ENCODE peak calls at places on chromosome 17, in five cellular contexts. V is H9, D is B cell, C is H54, G is cardiac septum. T is an unnamed sample.

GRCh38 chr17:804541-805435 is 22.6 kb downstream of the MRM3 start:
- DNase-seq in V (no peak), D (no peak), C (no peak), G (no peak), T (no peak)

GRCh38 chr17:64063766-64064224 is 43.4 kb upstream of the ICAM2 start:
- DNase-seq in V (peak), D (peak), C (no peak), G (peak), T (peak)

GRCh38 chr17:35740997-35741931 is 9.8 kb downstream of the RASL10B start:
- DNase-seq in V (peak), D (no peak), C (no peak), G (no peak), T (peak)

GRCh38 chr17:56269509-56269908 is 116.2 kb downstream of the ANKFN1 start:
- DNase-seq in V (no peak), D (no peak), C (no peak), G (no peak), T (no peak)

GRCh38 chr17:17156107-17156506 is 50.0 kb downstream of the PLD6 start:
- DNase-seq in V (no peak), D (no peak), C (no peak), G (no peak), T (no peak)

GRCh38 chr17:1087381-1088241 is 90.7 kb downstream of the TIMM22 start:
- DNase-seq in V (peak), D (no peak), C (peak), G (peak), T (peak)

GRCh38 chr17:57256708-57257112 is 387 bp downstream of the MSI2 start:
- DNase-seq in V (no peak), D (peak), C (peak), G (no peak), T (no peak)

GRCh38 chr17:9002236-9002609 is 19.1 kb upstream of the NTN1 start:
- DNase-seq in V (peak), D (no peak), C (no peak), G (no peak), T (no peak)

GRCh38 chr17:9195961-9196668 is 174.8 kb downstream of the NTN1 start:
- DNase-seq in V (peak), D (peak), C (no peak), G (no peak), T (peak)

GRCh38 chr17:62134397-62134796 is 69.3 kb upstream of the MED13 start:
- DNase-seq in V (no peak), D (no peak), C (peak), G (no peak), T (no peak)

GRCh38 chr17:67441052-67441738 is 64.1 kb downstream of the PITPNC1 start:
- DNase-seq in V (no peak), D (no peak), C (peak), G (no peak), T (no peak)

GRCh38 chr17:14919580-14920160 is 345.5 kb downstream of the PMP22 start:
- DNase-seq in V (no peak), D (no peak), C (no peak), G (no peak), T (no peak)

GRCh38 chr17:79413591-79413990 is 197.3 kb downstream of the RBFOX3 start:
- DNase-seq in V (no peak), D (no peak), C (no peak), G (no peak), T (no peak)

GRCh38 chr17:1484586-1485310 is 7.7 kb downstream of the MYO1C start:
- DNase-seq in V (peak), D (peak), C (peak), G (no peak), T (peak)

GRCh38 chr17:39870776-39871175 is 2.8 kb downstream of the ZPBP2 start:
- DNase-seq in V (no peak), D (no peak), C (no peak), G (no peak), T (no peak)

GRCh38 chr17:31510273-31511175 is 119.0 kb downstream of the RAB11FIP4 start:
- DNase-seq in V (no peak), D (no peak), C (no peak), G (peak), T (no peak)

GRCh38 chr17:80519091-80519781 is 25.4 kb upstream of the RPTOR start:
- DNase-seq in V (no peak), D (no peak), C (no peak), G (no peak), T (no peak)

GRCh38 chr17:61475726-61476125 is 23.5 kb downstream of the TBX4 start:
- DNase-seq in V (peak), D (no peak), C (no peak), G (peak), T (no peak)

GRCh38 chr17:80771612-80772005 is 220.0 kb upstream of the CHMP6 start:
- DNase-seq in V (peak), D (no peak), C (no peak), G (no peak), T (no peak)

GRCh38 chr17:31680126-31680525 is 178.9 kb downstream of the COPRS start:
- DNase-seq in V (peak), D (no peak), C (no peak), G (no peak), T (no peak)

GRCh38 chr17:39679521-39680192 is 8.2 kb downstream of the PGAP3 start:
- DNase-seq in V (no peak), D (peak), C (no peak), G (no peak), T (no peak)

GRCh38 chr17:46003907-46004748 is 5.1 kb downstream of the STH start:
- DNase-seq in V (no peak), D (no peak), C (no peak), G (no peak), T (no peak)

GRCh38 chr17:80946449-80946848 is 45.2 kb upstream of the CHMP6 start:
- DNase-seq in V (no peak), D (no peak), C (no peak), G (no peak), T (no peak)

GRCh38 chr17:67082110-67082509 is 37.8 kb downstream of the CACNG1 start:
- DNase-seq in V (no peak), D (no peak), C (no peak), G (no peak), T (no peak)

GRCh38 chr17:795276-795675 is 13.1 kb downstream of the MRM3 start:
- DNase-seq in V (no peak), D (no peak), C (no peak), G (no peak), T (no peak)

GRCh38 chr17:289409-289808 is 63.2 kb downstream of the RPH3AL start:
- DNase-seq in V (no peak), D (no peak), C (no peak), G (peak), T (no peak)

GRCh38 chr17:80501739-80502577 is 25.6 kb upstream of the NPTX1 start:
- DNase-seq in V (no peak), D (no peak), C (peak), G (no peak), T (no peak)

GRCh38 chr17:11331790-11332526 is 90.9 kb downstream of the SHISA6 start:
- DNase-seq in V (no peak), D (no peak), C (no peak), G (no peak), T (no peak)

T was measured in iPS-NIHi11.